ENCODE peak calls at places on chromosomes 1 and 21, in five cellular contexts. H is lower lobe of right lung, F is HAP-1, M is cardiac muscle cell, S is H1. I is an unnamed sample.
A peak's percentile ranks its signal among the peaks of the same experiment; 100 is the strongest.

GRCh38 chr1:54973205-54973921 is 7.1 kb upstream of the TMEM61 start:
- DNase-seq in H (no peak), F (peak; percentile 22), M (peak; percentile 63), S (no peak), I (peak; percentile 43)

GRCh38 chr1:208153386-208153785 is 90.8 kb downstream of the PLXNA2 start:
- DNase-seq in H (no peak), F (no peak), M (no peak), S (no peak), I (no peak)

GRCh38 chr1:197352011-197352410 is 84.0 kb downstream of the CRB1 start:
- DNase-seq in H (no peak), F (no peak), M (no peak), S (no peak), I (no peak)

GRCh38 chr1:169005776-169006175 is 100.7 kb upstream of the ATP1B1 start:
- DNase-seq in H (no peak), F (no peak), M (no peak), S (no peak), I (no peak)

GRCh38 chr1:222375656-222376055 is 172.2 kb downstream of the HHIPL2 start:
- DNase-seq in H (no peak), F (no peak), M (no peak), S (no peak), I (no peak)

GRCh38 chr1:159913451-159914192 is 11.7 kb downstream of the TAGLN2 start:
- DNase-seq in H (no peak), F (peak; percentile 24), M (no peak), S (no peak), I (no peak)

GRCh38 chr1:9145021-9145668 is 16.2 kb upstream of the GPR157 start:
- DNase-seq in H (peak; percentile 41), F (no peak), M (no peak), S (no peak), I (no peak)

GRCh38 chr1:8061673-8062386 is 35.7 kb upstream of the ERRFI1 start:
- DNase-seq in H (no peak), F (no peak), M (no peak), S (no peak), I (no peak)

GRCh38 chr1:2356911-2357845 is 34.2 kb downstream of the MORN1 start:
- DNase-seq in H (peak; percentile 37), F (no peak), M (no peak), S (no peak), I (no peak)

GRCh38 chr1:1984560-1985070 is 19.0 kb downstream of the CFAP74 start:
- DNase-seq in H (no peak), F (no peak), M (no peak), S (no peak), I (no peak)

GRCh38 chr1:8822383-8823294 is 5.2 kb upstream of the RERE start:
- DNase-seq in H (no peak), F (no peak), M (no peak), S (no peak), I (peak; percentile 62)

GRCh38 chr21:22536511-22536910 is 1538.3 kb downstream of the NCAM2 start:
- DNase-seq in H (no peak), F (peak; percentile 7), M (no peak), S (no peak), I (no peak)

GRCh38 chr1:33339413-33339812 is 18.5 kb upstream of the A3GALT2 start:
- DNase-seq in H (no peak), F (no peak), M (no peak), S (no peak), I (peak; percentile 54)

GRCh38 chr1:61743716-61744620 is 1.7 kb downstream of the PATJ start:
- DNase-seq in H (no peak), F (no peak), M (no peak), S (no peak), I (no peak)

GRCh38 chr1:201229095-201229494 is 38.5 kb downstream of the IGFN1 start:
- DNase-seq in H (no peak), F (no peak), M (no peak), S (no peak), I (peak; percentile 8)

GRCh38 chr1:201226178-201226514 is 35.5 kb downstream of the IGFN1 start:
- DNase-seq in H (no peak), F (no peak), M (no peak), S (no peak), I (peak; percentile 20)

GRCh38 chr1:201229771-201230635 is 39.4 kb downstream of the IGFN1 start:
- DNase-seq in H (no peak), F (no peak), M (no peak), S (no peak), I (no peak)

GRCh38 chr1:201226859-201227488 is 36.4 kb downstream of the IGFN1 start:
- DNase-seq in H (peak; percentile 30), F (no peak), M (no peak), S (no peak), I (peak; percentile 12)

GRCh38 chr1:201228011-201228983 is 37.7 kb downstream of the IGFN1 start:
- DNase-seq in H (no peak), F (no peak), M (no peak), S (no peak), I (peak; percentile 12)
- H3K27me3 ChIP-seq in H (no peaks in the 10 kb centered on the region), F (no peaks in the 10 kb centered on the region), M (no peaks in the 10 kb centered on the region), S (no peaks in the 10 kb centered on the region), I (peaks cover 2% of the 10 kb centered on the region)

DNA sequence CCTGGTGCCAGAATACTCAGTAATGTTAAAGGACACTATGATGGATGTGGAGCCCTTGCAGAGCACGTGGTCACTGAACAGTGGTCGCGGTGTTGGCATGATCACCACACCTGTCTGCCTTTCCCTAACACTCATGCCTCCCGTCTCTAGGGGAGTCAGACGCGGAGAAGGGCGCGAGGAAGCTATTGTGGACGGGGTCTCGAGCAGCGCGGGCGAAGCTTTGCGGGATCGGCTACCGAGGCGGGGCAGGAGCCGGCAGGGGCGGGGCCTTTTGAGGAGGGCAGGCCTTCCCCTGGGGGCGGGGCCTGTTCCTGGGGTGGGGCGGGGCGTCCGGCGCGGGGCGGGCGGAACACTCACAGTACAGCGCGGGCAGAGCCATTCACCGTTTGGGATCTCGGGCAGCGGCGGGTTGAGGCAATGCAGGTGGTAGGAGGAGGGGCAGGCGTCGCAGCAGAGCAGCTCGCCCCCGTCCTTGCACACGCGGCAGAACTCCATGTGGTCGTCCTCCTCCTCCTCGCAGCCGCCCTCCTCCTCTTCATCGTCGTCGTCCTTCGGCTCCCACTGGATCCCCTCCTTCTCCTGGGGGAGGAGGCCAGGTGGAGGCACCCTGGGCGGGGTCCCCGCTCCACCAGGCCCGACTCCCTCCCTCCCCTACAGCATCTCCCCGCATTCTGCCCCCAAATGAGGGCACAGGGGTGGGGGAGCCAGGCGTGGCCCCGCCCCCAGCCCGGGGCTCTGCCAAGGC is 31.5 kb downstream of the CHD5 start:
- DNase-seq in H (peak; percentile 71), F (peak; percentile 65), M (peak; percentile 85), S (peak; percentile 66), I (no peak)
- H3K27me3 ChIP-seq in H (peaks cover 27% of the 10 kb centered on the region), F (no peaks in the 10 kb centered on the region), M (peaks cover 44% of the 10 kb centered on the region), S (peaks cover 20% of the 10 kb centered on the region), I (no peaks in the 10 kb centered on the region)

GRCh38 chr1:229046251-229046853 is 224.6 kb upstream of the RAB4A start:
- DNase-seq in H (no peak), F (no peak), M (no peak), S (no peak), I (no peak)

GRCh38 chr1:229048896-229049295 is 222.0 kb upstream of the RAB4A start:
- DNase-seq in H (no peak), F (no peak), M (no peak), S (no peak), I (no peak)

GRCh38 chr1:229043111-229043510 is 227.8 kb upstream of the RAB4A start:
- DNase-seq in H (no peak), F (no peak), M (no peak), S (no peak), I (no peak)

GRCh38 chr1:229047161-229047840 is 223.6 kb upstream of the RAB4A start:
- DNase-seq in H (no peak), F (no peak), M (no peak), S (no peak), I (no peak)

DNA sequence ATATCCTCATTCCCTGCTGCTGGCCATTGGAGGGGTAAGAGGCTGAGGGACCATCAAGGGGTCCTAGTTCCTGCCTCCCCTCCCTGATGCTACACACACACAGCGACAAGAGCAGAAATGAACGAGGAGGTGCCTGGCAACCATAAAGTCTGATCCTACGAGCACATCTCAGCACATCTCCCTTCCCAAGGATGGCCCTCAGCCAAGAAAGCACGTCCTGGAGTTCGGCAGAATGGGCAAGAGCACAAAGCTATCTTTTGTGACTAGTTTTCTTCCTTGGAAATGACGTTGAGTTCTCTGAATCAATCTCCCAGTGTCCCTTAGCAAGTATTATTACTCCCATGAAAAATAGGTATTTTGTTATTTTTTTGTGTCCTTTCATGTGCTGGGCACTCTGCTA is 222.7 kb upstream of the RAB4A start:
- DNase-seq in H (no peak), F (no peak), M (no peak), S (no peak), I (no peak)
- H3K27me3 ChIP-seq in H (no peaks in the 10 kb centered on the region), F (no peaks in the 10 kb centered on the region), M (no peaks in the 10 kb centered on the region), S (no peaks in the 10 kb centered on the region), I (no peaks in the 10 kb centered on the region)

GRCh38 chr1:3465091-3465934 is 10.8 kb downstream of the ARHGEF16 start:
- DNase-seq in H (peak; percentile 43), F (no peak), M (no peak), S (no peak), I (no peak)

GRCh38 chr1:3463013-3463385 is 8.5 kb downstream of the ARHGEF16 start:
- DNase-seq in H (peak; percentile 41), F (no peak), M (no peak), S (no peak), I (no peak)

GRCh38 chr1:3464649-3465025 is 10.2 kb downstream of the ARHGEF16 start:
- DNase-seq in H (peak; percentile 36), F (no peak), M (no peak), S (no peak), I (no peak)

GRCh38 chr1:3463408-3463811 is 8.9 kb downstream of the ARHGEF16 start:
- DNase-seq in H (peak; percentile 34), F (no peak), M (no peak), S (no peak), I (no peak)

GRCh38 chr1:3463891-3464648 is 9.6 kb downstream of the ARHGEF16 start:
- DNase-seq in H (peak; percentile 45), F (no peak), M (no peak), S (no peak), I (no peak)
- H3K27me3 ChIP-seq in H (no peaks in the 10 kb centered on the region), F (no peaks in the 10 kb centered on the region), M (no peaks in the 10 kb centered on the region), S (no peaks in the 10 kb centered on the region), I (no peaks in the 10 kb centered on the region)

GRCh38 chr1:219279017-219279770 is 105.5 kb downstream of the LYPLAL1 start:
- DNase-seq in H (no peak), F (no peak), M (no peak), S (no peak), I (no peak)
- H3K27me3 ChIP-seq in H (no peaks in the 10 kb centered on the region), F (no peaks in the 10 kb centered on the region), M (no peaks in the 10 kb centered on the region), S (no peaks in the 10 kb centered on the region), I (no peaks in the 10 kb centered on the region)

GRCh38 chr1:47224676-47225399 is 7.2 kb downstream of the TAL1 start:
- DNase-seq in H (no peak), F (no peak), M (no peak), S (no peak), I (no peak)
- H3K27me3 ChIP-seq in H (peaks cover 80% of the 10 kb centered on the region), F (peaks cover 3% of the 10 kb centered on the region), M (peaks cover 100% of the 10 kb centered on the region), S (peaks cover 95% of the 10 kb centered on the region), I (peaks cover 94% of the 10 kb centered on the region)

DNA sequence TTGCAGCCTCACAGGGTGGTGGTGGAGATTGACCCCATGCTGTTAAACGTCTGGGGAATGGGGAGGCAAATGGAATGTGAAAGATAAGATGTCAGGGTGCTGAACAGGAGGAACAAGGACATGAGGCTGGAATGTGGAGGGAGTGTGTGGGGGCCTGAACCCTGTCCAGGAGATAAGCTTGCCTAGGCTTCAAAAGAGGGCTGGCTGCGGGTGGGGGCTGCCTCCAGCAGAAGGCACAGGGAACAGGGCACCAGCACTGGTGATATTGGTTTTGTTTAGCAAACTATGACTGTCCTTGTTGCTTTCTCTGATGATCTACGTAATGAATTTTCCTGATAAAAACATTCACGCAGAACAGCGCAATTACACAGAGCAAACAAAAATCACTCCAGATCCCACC is 52.4 kb upstream of the LRP8 start:
- DNase-seq in H (peak; percentile 2), F (no peak), M (no peak), S (no peak), I (peak; percentile 11)
- H3K27me3 ChIP-seq in H (no peaks in the 10 kb centered on the region), F (peaks cover 23% of the 10 kb centered on the region), M (peaks cover 43% of the 10 kb centered on the region), S (peaks cover 3% of the 10 kb centered on the region), I (no peaks in the 10 kb centered on the region)

I was measured in WERI-Rb-1.